ENCODE peak calls at places on chromosomes 12 and 14, in nine cellular contexts. O is A549, A is sigmoid colon, H is tibial nerve, L is stomach, T is transverse colon, Z is K562, S is HepG2, F is ovary. Y is an unnamed sample.

GRCh38 chr14:98014851-98015615 is 1217.9 kb downstream of the VRK1 start:
- DNase-seq in O (no peak), A (no peak), H (no peak), L (no peak), T (no peak), Z (no peak), S (no peak), F (no peak), Y (no peak)

GRCh38 chr12:6061661-6062060 is 62.8 kb downstream of the VWF start:
- DNase-seq in O (no peak), A (no peak), H (no peak), L (no peak), T (no peak), Z (no peak), S (no peak), F (no peak), Y (no peak)

GRCh38 chr14:95220663-95221231 is 63.4 kb upstream of the DICER1 start:
- DNase-seq in O (no peak), A (peak), H (no peak), L (no peak), T (no peak), Z (no peak), S (no peak), F (no peak), Y (no peak)

GRCh38 chr12:85874064-85874463 is at the start of gene NTS:
- DNase-seq in O (no peak), A (no peak), H (no peak), L (no peak), T (no peak), Z (no peak), S (no peak), F (no peak), Y (no peak)

GRCh38 chr12:13042666-13043230 is 1.4 kb upstream of the FAM234B start:
- DNase-seq in O (no peak), A (no peak), H (no peak), L (no peak), T (no peak), Z (no peak), S (no peak), F (no peak), Y (no peak)

GRCh38 chr12:112961536-112961935 is 16.8 kb upstream of the OAS2 start:
- DNase-seq in O (no peak), A (no peak), H (no peak), L (no peak), T (no peak), Z (no peak), S (no peak), F (no peak), Y (no peak)

GRCh38 chr12:101941306-101942000 is 64.1 kb downstream of the DRAM1 start:
- DNase-seq in O (no peak), A (no peak), H (no peak), L (no peak), T (no peak), Z (no peak), S (no peak), F (no peak), Y (no peak)

GRCh38 chr12:66552753-66553152 is 126.1 kb downstream of the GRIP1 start:
- DNase-seq in O (no peak), A (no peak), H (no peak), L (no peak), T (no peak), Z (no peak), S (no peak), F (no peak), Y (no peak)

GRCh38 chr12:6432991-6433390 is 11.8 kb upstream of the CD27 start:
- DNase-seq in O (no peak), A (no peak), H (no peak), L (no peak), T (no peak), Z (no peak), S (no peak), F (no peak), Y (no peak)

GRCh38 chr12:110312581-110313360 is 31.7 kb downstream of the ATP2A2 start:
- DNase-seq in O (peak), A (peak), H (no peak), L (no peak), T (no peak), Z (no peak), S (no peak), F (no peak), Y (no peak)

GRCh38 chr14:61644834-61645233 is 50.5 kb upstream of the HIF1A start:
- DNase-seq in O (no peak), A (no peak), H (no peak), L (no peak), T (no peak), Z (no peak), S (no peak), F (no peak), Y (no peak)

GRCh38 chr14:106129274-106129673 is 602.9 kb downstream of the TMEM121 start:
- DNase-seq in O (no peak), A (no peak), H (no peak), L (no peak), T (no peak), Z (no peak), S (no peak), F (no peak), Y (no peak)

GRCh38 chr12:106416273-106416672 is 58.7 kb downstream of the POLR3B start:
- DNase-seq in O (no peak), A (no peak), H (no peak), L (no peak), T (no peak), Z (no peak), S (no peak), F (no peak), Y (no peak)

GRCh38 chr12:131784909-131785762 is 43.1 kb upstream of the MMP17 start:
- DNase-seq in O (no peak), A (peak), H (no peak), L (no peak), T (no peak), Z (no peak), S (no peak), F (no peak), Y (no peak)

GRCh38 chr12:6226002-6226700 is 26.0 kb downstream of the CD9 start:
- DNase-seq in O (no peak), A (peak), H (peak), L (peak), T (peak), Z (no peak), S (peak), F (peak), Y (peak)

GRCh38 chr14:78071016-78071549 is 99.1 kb upstream of the NRXN3 start:
- DNase-seq in O (no peak), A (no peak), H (no peak), L (no peak), T (no peak), Z (no peak), S (no peak), F (no peak), Y (no peak)

GRCh38 chr12:3231399-3231876 is 154.3 kb downstream of the TSPAN9 start:
- DNase-seq in O (no peak), A (no peak), H (no peak), L (no peak), T (no peak), Z (no peak), S (no peak), F (peak), Y (no peak)

GRCh38 chr12:47813491-47814196 is 6.1 kb downstream of the HDAC7 start:
- DNase-seq in O (peak), A (no peak), H (no peak), L (no peak), T (peak), Z (peak), S (no peak), F (no peak), Y (no peak)

GRCh38 chr12:26282339-26282945 is 87.1 kb downstream of the SSPN start:
- DNase-seq in O (no peak), A (no peak), H (no peak), L (no peak), T (no peak), Z (no peak), S (no peak), F (no peak), Y (no peak)

GRCh38 chr12:103800252-103800771 is 40.7 kb downstream of the NT5DC3 start:
- DNase-seq in O (no peak), A (peak), H (peak), L (peak), T (peak), Z (peak), S (peak), F (peak), Y (no peak)

GRCh38 chr12:76848132-76848531 is 30.7 kb downstream of the CSRP2 start:
- DNase-seq in O (no peak), A (no peak), H (no peak), L (no peak), T (no peak), Z (no peak), S (no peak), F (no peak), Y (no peak)

GRCh38 chr12:107435072-107435471 is 250.5 kb upstream of the PWP1 start:
- DNase-seq in O (no peak), A (no peak), H (no peak), L (no peak), T (no peak), Z (no peak), S (no peak), F (no peak), Y (no peak)

GRCh38 chr12:82109243-82109642 is 248.9 kb downstream of the CCDC59 start:
- DNase-seq in O (no peak), A (no peak), H (no peak), L (no peak), T (no peak), Z (no peak), S (no peak), F (no peak), Y (no peak)

GRCh38 chr12:38905480-38906351 is at the start of gene CPNE8:
- DNase-seq in O (peak), A (peak), H (peak), L (peak), T (peak), Z (peak), S (no peak), F (peak), Y (peak)

GRCh38 chr12:685388-685787 is 22.1 kb upstream of the NINJ2 start:
- DNase-seq in O (no peak), A (no peak), H (no peak), L (no peak), T (peak), Z (no peak), S (no peak), F (no peak), Y (peak)

GRCh38 chr12:47190271-47190750 is 110.6 kb upstream of the AMIGO2 start:
- DNase-seq in O (peak), A (no peak), H (no peak), L (no peak), T (no peak), Z (no peak), S (no peak), F (no peak), Y (no peak)

GRCh38 chr12:120584343-120585149 is 3.3 kb upstream of the POP5 start:
- DNase-seq in O (peak), A (peak), H (peak), L (peak), T (peak), Z (peak), S (no peak), F (peak), Y (peak)

GRCh38 chr12:132471011-132471857 is 18.7 kb upstream of the FBRSL1 start:
- DNase-seq in O (no peak), A (no peak), H (no peak), L (peak), T (peak), Z (peak), S (peak), F (no peak), Y (peak)

GRCh38 chr12:6860116-6860515 is 7.2 kb upstream of the TPI1 start:
- DNase-seq in O (no peak), A (no peak), H (no peak), L (no peak), T (no peak), Z (no peak), S (no peak), F (no peak), Y (no peak)

GRCh38 chr12:114904254-114905003 is 220.5 kb upstream of the TBX3 start:
- DNase-seq in O (no peak), A (no peak), H (no peak), L (no peak), T (no peak), Z (no peak), S (no peak), F (no peak), Y (no peak)

GRCh38 chr12:55058082-55058481 is 38.3 kb downstream of the NEUROD4 start:
- DNase-seq in O (no peak), A (no peak), H (no peak), L (no peak), T (no peak), Z (no peak), S (no peak), F (no peak), Y (no peak)

GRCh38 chr14:93430889-93431670 is at the start of gene UNC79:
- DNase-seq in O (no peak), A (no peak), H (no peak), L (no peak), T (no peak), Z (peak), S (no peak), F (no peak), Y (no peak)

GRCh38 chr12:55647027-55647426 is 10.3 kb downstream of the OR10P1 start:
- DNase-seq in O (no peak), A (no peak), H (no peak), L (no peak), T (no peak), Z (no peak), S (no peak), F (no peak), Y (no peak)

GRCh38 chr12:6902448-6902847 is 2.2 kb upstream of the LRRC23 start:
- DNase-seq in O (no peak), A (peak), H (no peak), L (no peak), T (no peak), Z (no peak), S (no peak), F (no peak), Y (no peak)

GRCh38 chr14:100297320-100298300 is 8.6 kb downstream of the SLC25A29 start:
- DNase-seq in O (no peak), A (peak), H (peak), L (peak), T (peak), Z (no peak), S (no peak), F (peak), Y (peak)
- TF ChIP-seq EP300 in O (no peak), A (no peak), H (no peak), L (no peak), T (no peak), Z (no peak), S (no peak), F (no peak), Y (no peak)

GRCh38 chr14:104149617-104150141 is 11.3 kb downstream of the KIF26A start:
- DNase-seq in O (no peak), A (peak), H (no peak), L (no peak), T (no peak), Z (no peak), S (no peak), F (no peak), Y (peak)

GRCh38 chr14:104151546-104152245 is 13.3 kb downstream of the KIF26A start:
- DNase-seq in O (no peak), A (no peak), H (no peak), L (no peak), T (no peak), Z (no peak), S (no peak), F (no peak), Y (no peak)

GRCh38 chr14:104151028-104151385 is 12.6 kb downstream of the KIF26A start:
- DNase-seq in O (no peak), A (no peak), H (no peak), L (no peak), T (no peak), Z (no peak), S (no peak), F (no peak), Y (no peak)

GRCh38 chr14:104149278-104149595 is 10.8 kb downstream of the KIF26A start:
- DNase-seq in O (no peak), A (no peak), H (no peak), L (no peak), T (no peak), Z (no peak), S (no peak), F (peak), Y (peak)

GRCh38 chr14:104150201-104151027 is 12.0 kb downstream of the KIF26A start:
- DNase-seq in O (no peak), A (no peak), H (no peak), L (no peak), T (no peak), Z (peak), S (no peak), F (peak), Y (no peak)
- TF ChIP-seq EP300 in O (no peak), A (no peak), H (no peak), L (no peak), T (no peak), Z (no peak), S (no peak), F (no peak), Y (no peak)

GRCh38 chr14:36944307-36945010 is 227.9 kb downstream of the SLC25A21 start:
- DNase-seq in O (no peak), A (no peak), H (no peak), L (no peak), T (no peak), Z (no peak), S (no peak), F (no peak), Y (no peak)
- TF ChIP-seq EP300 in O (no peak), A (no peak), H (no peak), L (no peak), T (no peak), Z (no peak), S (no peak), F (no peak), Y (no peak)

DNA sequence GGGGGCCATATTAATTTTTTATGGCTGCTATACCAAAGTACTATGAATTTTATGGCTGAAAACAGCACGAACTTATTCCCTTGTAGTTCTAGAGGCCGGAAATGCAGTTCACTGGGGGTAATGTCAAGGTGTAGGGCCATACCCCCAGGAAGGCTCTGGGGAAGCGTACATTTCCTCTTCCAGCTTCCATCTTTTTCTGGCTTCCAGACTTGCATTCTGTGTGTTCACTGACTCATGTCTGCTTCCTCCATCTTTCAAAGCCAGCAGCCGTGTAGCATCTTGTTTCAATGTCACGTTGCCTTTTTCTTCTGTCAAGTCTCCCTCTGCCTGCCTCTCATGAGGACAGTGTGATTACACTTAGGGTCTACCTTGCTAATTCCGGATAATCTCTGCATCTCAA is 133.6 kb downstream of the BICD1 start:
- DNase-seq in O (no peak), A (no peak), H (no peak), L (no peak), T (no peak), Z (no peak), S (no peak), F (no peak), Y (no peak)
- TF ChIP-seq EP300 in O (no peak), A (no peak), H (no peak), L (no peak), T (no peak), Z (no peak), S (no peak), F (no peak), Y (no peak)

DNA sequence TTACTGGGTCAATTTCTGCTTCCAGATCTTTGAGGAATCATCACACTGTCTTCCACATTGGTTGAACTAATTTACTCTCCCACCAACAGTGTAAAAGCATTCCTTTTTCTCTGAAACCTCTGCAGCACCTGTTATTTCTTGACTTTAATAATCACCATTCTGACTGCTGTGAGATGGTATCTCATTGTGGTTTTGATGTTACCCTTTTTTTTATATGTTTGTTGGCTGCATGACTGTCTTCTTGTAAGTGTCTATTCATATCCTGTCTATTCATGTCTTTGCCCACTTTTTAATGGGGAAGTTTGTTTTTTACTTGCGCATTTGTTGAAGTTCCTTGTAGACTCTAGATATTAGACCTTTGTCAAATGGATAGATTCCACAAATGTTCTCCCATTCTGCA is 324.9 kb downstream of the NAV3 start:
- DNase-seq in O (no peak), A (no peak), H (no peak), L (no peak), T (no peak), Z (no peak), S (no peak), F (no peak), Y (no peak)
- TF ChIP-seq EP300 in O (no peak), A (no peak), H (no peak), L (no peak), T (no peak), Z (no peak), S (no peak), F (no peak), Y (no peak)

DNA sequence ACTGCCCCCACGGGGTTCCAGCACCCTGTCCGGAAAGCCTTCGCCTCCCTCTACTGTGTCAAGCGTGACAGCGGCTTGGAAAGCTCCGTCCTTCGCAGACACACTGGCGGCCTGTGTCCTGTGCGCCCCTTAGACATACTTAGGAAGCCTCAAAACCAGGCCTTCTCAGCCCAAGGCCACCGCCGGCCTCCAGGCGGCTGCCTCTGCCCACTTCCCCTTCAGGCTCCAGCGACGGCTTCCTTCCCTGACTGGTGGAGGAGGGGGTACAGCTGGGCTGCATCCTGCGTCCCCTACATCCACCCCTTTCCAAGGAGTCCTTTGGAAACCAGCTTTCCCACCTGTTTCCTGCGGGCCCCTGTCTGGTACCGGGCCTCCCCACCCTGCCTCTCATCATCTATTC is 2.5 kb upstream of the CACNA2D4 start:
- DNase-seq in O (no peak), A (peak), H (no peak), L (peak), T (no peak), Z (no peak), S (no peak), F (no peak), Y (peak)
- TF ChIP-seq EP300 in O (no peak), A (no peak), H (no peak), L (no peak), T (no peak), Z (no peak), S (no peak), F (no peak), Y (no peak)

GRCh38 chr12:124230117-124230757 is 64.7 kb upstream of the RFLNA start:
- DNase-seq in O (no peak), A (no peak), H (no peak), L (no peak), T (no peak), Z (no peak), S (no peak), F (no peak), Y (no peak)

GRCh38 chr12:124224535-124225110 is 70.3 kb upstream of the RFLNA start:
- DNase-seq in O (no peak), A (no peak), H (no peak), L (no peak), T (no peak), Z (no peak), S (no peak), F (no peak), Y (no peak)

GRCh38 chr12:124225730-124226129 is 69.2 kb upstream of the RFLNA start:
- DNase-seq in O (no peak), A (no peak), H (no peak), L (no peak), T (no peak), Z (no peak), S (no peak), F (no peak), Y (no peak)

GRCh38 chr12:124230789-124231188 is 64.1 kb upstream of the RFLNA start:
- DNase-seq in O (no peak), A (no peak), H (no peak), L (no peak), T (no peak), Z (no peak), S (no peak), F (no peak), Y (no peak)

GRCh38 chr12:124228050-124228711 is 66.7 kb upstream of the RFLNA start:
- DNase-seq in O (no peak), A (no peak), H (no peak), L (no peak), T (no peak), Z (no peak), S (no peak), F (no peak), Y (no peak)
- TF ChIP-seq EP300 in O (no peak), A (no peak), H (no peak), L (no peak), T (no peak), Z (no peak), S (no peak), F (no peak), Y (no peak)

DNA sequence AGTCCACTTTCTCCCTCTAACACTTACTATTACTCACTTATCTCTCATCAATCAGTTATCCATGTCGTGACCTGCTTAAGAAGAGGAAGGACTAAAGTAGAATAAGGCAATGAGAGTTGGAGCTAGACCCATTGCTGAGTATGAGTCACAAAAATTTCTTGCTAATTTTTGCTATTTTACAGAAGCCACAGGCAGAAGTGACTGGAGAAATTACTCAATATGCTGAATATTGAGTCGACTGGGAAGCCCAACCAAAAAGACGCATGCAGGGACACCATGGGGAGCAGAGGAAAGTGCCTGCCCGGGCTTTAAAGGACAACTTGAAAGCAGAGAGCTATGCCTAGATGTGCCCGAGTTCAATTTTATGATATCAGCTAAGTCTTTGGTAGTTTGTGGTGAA is 115.4 kb upstream of the FOXG1 start:
- DNase-seq in O (no peak), A (no peak), H (no peak), L (no peak), T (no peak), Z (no peak), S (no peak), F (no peak), Y (no peak)
- TF ChIP-seq EP300 in O (no peak), A (no peak), H (no peak), L (no peak), T (no peak), Z (no peak), S (no peak), F (no peak), Y (no peak)

Y was measured in upper lobe of left lung.